ENCODE peak calls at places on chromosomes 4 and X, in eight cellular contexts. One of them, this sample, is unnamed.

GRCh38 chrX:3129256-3129655 is 88.0 kb downstream of the ARSF start:
- DNase-seq in ELR: peak
- DNase-seq in germinal center: no peak
- DNase-seq in Karpas-422: no peak
- DNase-seq in RPMI8226: no peak
- DNase-seq in nucleus accumbens: no peak
- DNase-seq in AG20443: no peak
- DNase-seq in stimulated activated naive CD8-positive, alpha-beta T cell treated with anti-CD3 and anti-CD28 coated beads, Interleukin-15, Interleukin-2, amounts not matched to agents 100 U/mL and 50 U/mL, for 24 hours: no peak
- DNase-seq in this sample: no peak

GRCh38 chrX:54446084-54446483 is 5.9 kb downstream of the TSR2 start:
- DNase-seq in ELR: no peak
- DNase-seq in germinal center: no peak
- DNase-seq in Karpas-422: no peak
- DNase-seq in RPMI8226: no peak
- DNase-seq in nucleus accumbens: no peak
- DNase-seq in AG20443: no peak
- DNase-seq in stimulated activated naive CD8-positive, alpha-beta T cell treated with anti-CD3 and anti-CD28 coated beads, Interleukin-15, Interleukin-2, amounts not matched to agents 100 U/mL and 50 U/mL, for 24 hours: no peak
- DNase-seq in this sample: no peak

GRCh38 chr4:1208266-1208961 is 36.0 kb upstream of the SPON2 start:
- DNase-seq in ELR: no peak
- DNase-seq in germinal center: no peak
- DNase-seq in Karpas-422: no peak
- DNase-seq in RPMI8226: no peak
- DNase-seq in nucleus accumbens: no peak
- DNase-seq in AG20443: no peak
- DNase-seq in stimulated activated naive CD8-positive, alpha-beta T cell treated with anti-CD3 and anti-CD28 coated beads, Interleukin-15, Interleukin-2, amounts not matched to agents 100 U/mL and 50 U/mL, for 24 hours: no peak
- DNase-seq in this sample: peak

GRCh38 chrX:154310991-154311541 is 15.5 kb downstream of the TKTL1 start:
- DNase-seq in ELR: peak
- DNase-seq in germinal center: no peak
- DNase-seq in Karpas-422: no peak
- DNase-seq in RPMI8226: no peak
- DNase-seq in nucleus accumbens: no peak
- DNase-seq in AG20443: no peak
- DNase-seq in stimulated activated naive CD8-positive, alpha-beta T cell treated with anti-CD3 and anti-CD28 coated beads, Interleukin-15, Interleukin-2, amounts not matched to agents 100 U/mL and 50 U/mL, for 24 hours: no peak
- DNase-seq in this sample: no peak

GRCh38 chr4:142721187-142721586 is 124.9 kb downstream of the INPP4B start:
- DNase-seq in ELR: peak
- DNase-seq in germinal center: no peak
- DNase-seq in Karpas-422: no peak
- DNase-seq in RPMI8226: no peak
- DNase-seq in nucleus accumbens: no peak
- DNase-seq in AG20443: no peak
- DNase-seq in stimulated activated naive CD8-positive, alpha-beta T cell treated with anti-CD3 and anti-CD28 coated beads, Interleukin-15, Interleukin-2, amounts not matched to agents 100 U/mL and 50 U/mL, for 24 hours: no peak
- DNase-seq in this sample: no peak

GRCh38 chrX:42530027-42530426 is 247.9 kb downstream of the PPP1R2C start:
- DNase-seq in ELR: peak
- DNase-seq in germinal center: no peak
- DNase-seq in Karpas-422: no peak
- DNase-seq in RPMI8226: no peak
- DNase-seq in nucleus accumbens: no peak
- DNase-seq in AG20443: peak
- DNase-seq in stimulated activated naive CD8-positive, alpha-beta T cell treated with anti-CD3 and anti-CD28 coated beads, Interleukin-15, Interleukin-2, amounts not matched to agents 100 U/mL and 50 U/mL, for 24 hours: no peak
- DNase-seq in this sample: no peak

GRCh38 chr4:163393471-163393870 is 49.8 kb downstream of the NPY5R start:
- DNase-seq in ELR: no peak
- DNase-seq in germinal center: no peak
- DNase-seq in Karpas-422: no peak
- DNase-seq in RPMI8226: no peak
- DNase-seq in nucleus accumbens: no peak
- DNase-seq in AG20443: no peak
- DNase-seq in stimulated activated naive CD8-positive, alpha-beta T cell treated with anti-CD3 and anti-CD28 coated beads, Interleukin-15, Interleukin-2, amounts not matched to agents 100 U/mL and 50 U/mL, for 24 hours: no peak
- DNase-seq in this sample: no peak

GRCh38 chrX:27966955-27967354 is 14.3 kb downstream of the DCAF8L1 start:
- DNase-seq in ELR: no peak
- DNase-seq in germinal center: no peak
- DNase-seq in Karpas-422: no peak
- DNase-seq in RPMI8226: no peak
- DNase-seq in nucleus accumbens: no peak
- DNase-seq in AG20443: no peak
- DNase-seq in stimulated activated naive CD8-positive, alpha-beta T cell treated with anti-CD3 and anti-CD28 coated beads, Interleukin-15, Interleukin-2, amounts not matched to agents 100 U/mL and 50 U/mL, for 24 hours: no peak
- DNase-seq in this sample: no peak

GRCh38 chr4:51995647-51996046 is 24.5 kb downstream of the LRRC66 start:
- DNase-seq in ELR: no peak
- DNase-seq in germinal center: no peak
- DNase-seq in Karpas-422: no peak
- DNase-seq in RPMI8226: no peak
- DNase-seq in nucleus accumbens: no peak
- DNase-seq in AG20443: no peak
- DNase-seq in stimulated activated naive CD8-positive, alpha-beta T cell treated with anti-CD3 and anti-CD28 coated beads, Interleukin-15, Interleukin-2, amounts not matched to agents 100 U/mL and 50 U/mL, for 24 hours: no peak
- DNase-seq in this sample: no peak

This sample was measured in left ventricle myocardium superior.